ENCODE peak calls at places on chromosome 7, in ten cellular contexts. Y, V, C, F, O, Z, Q, L, G and T are unnamed samples.

GRCh38 chr7:98086231-98086855 is 20.3 kb upstream of the LMTK2 start:
- DNase-seq in Y (no peak), V (no peak), C (no peak), F (no peak), O (no peak), Z (no peak), Q (no peak), L (no peak), G (no peak), T (peak)

GRCh38 chr7:96244244-96244991 is 77.5 kb downstream of the SLC25A13 start:
- DNase-seq in Y (no peak), V (no peak), C (no peak), F (no peak), O (no peak), Z (no peak), Q (no peak), L (no peak), G (no peak), T (peak)

GRCh38 chr7:12889391-12889790 is 202.0 kb downstream of the ARL4A start:
- DNase-seq in Y (no peak), V (no peak), C (peak), F (no peak), O (peak), Z (no peak), Q (no peak), L (peak), G (no peak), T (no peak)

GRCh38 chr7:91628742-91629141 is 251.8 kb downstream of the MTERF1 start:
- DNase-seq in Y (no peak), V (no peak), C (no peak), F (no peak), O (no peak), Z (no peak), Q (no peak), L (peak), G (no peak), T (peak)

GRCh38 chr7:27424749-27425148 is 182.1 kb downstream of the EVX1 start:
- DNase-seq in Y (no peak), V (no peak), C (no peak), F (no peak), O (no peak), Z (no peak), Q (no peak), L (no peak), G (no peak), T (peak)

GRCh38 chr7:112005205-112005604 is 201.0 kb downstream of the DOCK4 start:
- DNase-seq in Y (no peak), V (no peak), C (no peak), F (no peak), O (peak), Z (no peak), Q (no peak), L (no peak), G (no peak), T (no peak)

GRCh38 chr7:51251292-51251691 is 65.3 kb downstream of the COBL start:
- DNase-seq in Y (no peak), V (no peak), C (no peak), F (no peak), O (no peak), Z (no peak), Q (no peak), L (no peak), G (no peak), T (peak)

GRCh38 chr7:28296571-28297483 is 115.5 kb upstream of the CREB5 start:
- DNase-seq in Y (no peak), V (peak), C (no peak), F (peak), O (peak), Z (no peak), Q (no peak), L (peak), G (no peak), T (peak)

GRCh38 chr7:81769891-81770818 is at the start of gene HGF:
- DNase-seq in Y (peak), V (no peak), C (peak), F (no peak), O (peak), Z (no peak), Q (no peak), L (peak), G (no peak), T (peak)

GRCh38 chr7:40437498-40437897 is 302.7 kb downstream of the SUGCT start:
- DNase-seq in Y (peak), V (no peak), C (peak), F (no peak), O (peak), Z (no peak), Q (no peak), L (peak), G (no peak), T (no peak)

GRCh38 chr7:153193144-153193595 is 433.6 kb downstream of the ACTR3B start:
- DNase-seq in Y (no peak), V (no peak), C (no peak), F (peak), O (no peak), Z (no peak), Q (no peak), L (no peak), G (peak), T (peak)

GRCh38 chr7:131010714-131011436 is 276.9 kb upstream of the KLF14 start:
- DNase-seq in Y (no peak), V (no peak), C (no peak), F (no peak), O (peak), Z (no peak), Q (no peak), L (peak), G (no peak), T (no peak)

GRCh38 chr7:48147078-48147591 is 24.1 kb upstream of the ABCA13 start:
- DNase-seq in Y (no peak), V (no peak), C (no peak), F (no peak), O (no peak), Z (no peak), Q (no peak), L (no peak), G (no peak), T (no peak)

GRCh38 chr7:45653209-45653907 is 79.2 kb downstream of the ADCY1 start:
- DNase-seq in Y (no peak), V (no peak), C (no peak), F (no peak), O (no peak), Z (no peak), Q (no peak), L (no peak), G (no peak), T (no peak)

GRCh38 chr7:110600983-110601382 is 489.9 kb upstream of the LRRN3 start:
- DNase-seq in Y (no peak), V (no peak), C (no peak), F (peak), O (no peak), Z (no peak), Q (no peak), L (no peak), G (no peak), T (peak)

GRCh38 chr7:55409474-55410225 is 44.5 kb downstream of the LANCL2 start:
- DNase-seq in Y (no peak), V (no peak), C (peak), F (no peak), O (no peak), Z (no peak), Q (peak), L (no peak), G (no peak), T (peak)

GRCh38 chr7:37832194-37832593 is 16.2 kb upstream of the NME8 start:
- DNase-seq in Y (no peak), V (no peak), C (peak), F (peak), O (peak), Z (no peak), Q (no peak), L (peak), G (no peak), T (peak)

GRCh38 chr7:110407242-110407641 is 683.7 kb upstream of the LRRN3 start:
- DNase-seq in Y (no peak), V (no peak), C (no peak), F (no peak), O (no peak), Z (no peak), Q (no peak), L (no peak), G (no peak), T (no peak)